ENCODE peak calls at places on chromosomes 16 and 17, in five cellular contexts. R is spleen, Z is stomach, K is sigmoid colon, Q is esophagus muscularis mucosa. N is an unnamed sample.

GRCh38 chr16:77790964-77791363 is 2.6 kb downstream of the VAT1L start:
- DNase-seq in R (no peak), K (no peak), Z (no peak), Q (no peak), N (no peak)

GRCh38 chr17:83177611-83178532 is 98.5 kb downstream of the METRNL start:
- DNase-seq in R (peak), Q (peak), K (peak), Z (no peak), N (peak)

GRCh38 chr17:38588775-38589174 is 17.0 kb downstream of the SRCIN1 start:
- DNase-seq in R (no peak), K (no peak), Q (no peak), Z (no peak), N (no peak)

GRCh38 chr16:1825864-1826690 is 548 bp downstream of the HAGH start:
- DNase-seq in Z (peak), Q (peak), R (peak), K (no peak), N (no peak)

GRCh38 chr16:11757671-11758545 is 15.3 kb upstream of the TXNDC11 start:
- DNase-seq in R (no peak), Q (no peak), K (no peak), Z (no peak), N (no peak)

GRCh38 chr16:23666919-23667659 is 11.6 kb upstream of the PLK1 start:
- DNase-seq in Q (no peak), R (no peak), Z (no peak), K (no peak), N (no peak)

GRCh38 chr17:41020346-41020745 is 6.7 kb downstream of the KRTAP1-5 start:
- DNase-seq in Z (no peak), R (no peak), Q (no peak), K (no peak), N (no peak)

GRCh38 chr16:85460252-85460982 is 152.7 kb upstream of the GSE1 start:
- DNase-seq in R (no peak), K (no peak), Z (no peak), Q (no peak), N (no peak)

GRCh38 chr17:74566132-74566753 is 1.1 kb downstream of the CD300H start:
- DNase-seq in Q (no peak), K (no peak), Z (peak), R (peak), N (no peak)

GRCh38 chr17:49738456-49739163 is 25.3 kb downstream of the FAM117A start:
- DNase-seq in Z (no peak), Q (no peak), R (peak), K (no peak), N (no peak)

GRCh38 chr17:74212262-74212912 is 984 bp upstream of the TTYH2 start:
- DNase-seq in K (peak), R (peak), Q (no peak), Z (no peak), N (no peak)

GRCh38 chr17:37488607-37489196 is 989 bp upstream of the DUSP14 start:
- DNase-seq in Z (peak), Q (peak), K (peak), R (peak), N (peak)

GRCh38 chr17:20187049-20187448 is 177.9 kb downstream of the SPECC1 start:
- DNase-seq in Z (no peak), K (no peak), Q (no peak), R (no peak), N (no peak)

GRCh38 chr16:27436065-27436464 is 34.1 kb downstream of the IL21R start:
- DNase-seq in Q (peak), Z (no peak), K (peak), R (peak), N (no peak)

GRCh38 chr17:28185658-28186057 is 133.3 kb upstream of the TMEM97 start:
- DNase-seq in Q (no peak), Z (no peak), K (no peak), R (no peak), N (no peak)

GRCh38 chr16:70276392-70276791 is 12.9 kb downstream of the AARS1 start:
- DNase-seq in Q (no peak), K (no peak), R (no peak), Z (no peak), N (no peak)
- TF ChIP-seq POLR2AphosphoS5 in Q (no peak), K (no peak), R (no peak), Z (no peak), N (no peak)

DNA sequence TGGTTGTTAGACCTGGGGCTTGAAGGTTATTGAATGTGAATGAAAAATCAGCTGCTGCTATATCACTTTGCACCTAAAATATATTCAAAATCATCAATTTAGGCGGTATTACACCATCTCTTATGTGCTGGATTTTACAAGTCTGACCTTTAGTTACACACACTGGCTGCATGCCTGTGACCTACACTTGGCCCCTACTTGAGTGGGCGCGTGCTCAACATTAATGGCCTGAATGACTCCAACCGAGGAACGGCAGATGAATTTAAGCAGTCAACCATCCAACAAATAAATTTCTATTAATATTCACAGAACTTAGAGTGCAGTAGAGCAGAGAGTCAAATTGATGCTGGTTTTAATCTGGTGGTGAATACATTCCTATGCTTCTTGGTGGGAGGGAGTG is 239.5 kb downstream of the CDH11 start:
- DNase-seq in Q (peak), Z (no peak), K (no peak), R (no peak), N (no peak)
- TF ChIP-seq POLR2AphosphoS5 in Q (no peak), Z (peak), K (no peak), R (peak), N (no peak)

GRCh38 chr16:47035436-47035835 is 62.0 kb upstream of the DNAJA2 start:
- DNase-seq in R (peak), Q (no peak), Z (no peak), K (no peak), N (no peak)

GRCh38 chr16:47034455-47034854 is 61.0 kb upstream of the DNAJA2 start:
- DNase-seq in R (peak), K (no peak), Q (no peak), Z (no peak), N (no peak)

GRCh38 chr16:47037396-47037745 is 63.9 kb upstream of the DNAJA2 start:
- DNase-seq in R (no peak), Q (no peak), K (peak), Z (peak), N (no peak)

GRCh38 chr16:47036201-47036600 is 62.7 kb upstream of the DNAJA2 start:
- DNase-seq in R (peak), K (no peak), Q (no peak), Z (no peak), N (no peak)

GRCh38 chr16:47037746-47038458 is 64.4 kb upstream of the DNAJA2 start:
- DNase-seq in K (peak), Z (peak), R (peak), Q (peak), N (peak)
- TF ChIP-seq POLR2AphosphoS5 in K (no peak), Z (peak), R (peak), Q (no peak), N (peak)

DNA sequence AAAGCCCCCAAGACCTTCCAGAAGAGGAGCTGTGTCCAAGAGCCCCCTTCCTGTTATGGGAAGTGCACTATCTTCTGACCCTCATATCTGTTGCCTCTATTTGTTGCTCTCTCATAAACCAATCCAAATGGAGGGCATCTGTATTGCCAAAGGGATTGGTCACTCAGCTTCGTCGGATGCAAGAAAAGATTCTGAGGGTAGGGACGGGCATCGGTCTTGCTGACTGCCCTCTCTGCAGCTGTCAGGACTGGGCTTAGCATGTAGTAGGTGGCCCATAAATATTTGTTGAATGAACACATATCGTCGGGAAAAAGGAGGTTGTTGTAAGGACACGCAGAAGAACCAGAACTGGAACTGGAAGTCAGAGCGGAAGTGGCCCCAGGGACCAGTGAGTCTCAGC is 44.1 kb downstream of the CCDC42 start:
- DNase-seq in Z (no peak), R (no peak), K (no peak), Q (no peak), N (no peak)
- TF ChIP-seq POLR2AphosphoS5 in Z (no peak), R (no peak), K (no peak), Q (no peak), N (no peak)